ENCODE peak calls at places on chromosomes 4 and X, in seven cellular contexts. L, C, G, Q, K, F and D are unnamed samples. For H3K4me1, the result is how much of the 10 kb centered on the place peaks cover.

GRCh38 chrX:103061486-103061885 is 2.5 kb downstream of the BEX1 start:
- DNase-seq in K (no peak), G (no peak), C (no peak), Q (no peak), F (no peak), L (no peak), D (no peak)

GRCh38 chrX:106039920-106040319 is 1.4 kb upstream of the SERPINA7 start:
- DNase-seq in Q (no peak), F (no peak), K (peak), C (no peak), G (no peak), L (no peak), D (no peak)

GRCh38 chr4:187124311-187124710 is 400.7 kb upstream of the FAT1 start:
- DNase-seq in G (no peak), L (no peak), K (no peak), F (no peak), Q (no peak), C (no peak), D (no peak)

GRCh38 chrX:67347145-67347544 is 196.7 kb upstream of the AR start:
- DNase-seq in F (no peak), K (no peak), C (no peak), G (no peak), Q (no peak), L (no peak), D (no peak)

GRCh38 chrX:104112326-104112951 is at the start of gene ZCCHC18:
- DNase-seq in C (peak), Q (no peak), K (peak), F (no peak), G (peak), L (peak), D (peak)

GRCh38 chr4:141153751-141154510 is 20.7 kb upstream of the RNF150 start:
- DNase-seq in K (no peak), L (no peak), G (no peak), Q (no peak), C (no peak), F (no peak), D (no peak)

GRCh38 chr4:168485511-168485910 is 5.2 kb upstream of the DDX60L start:
- DNase-seq in C (no peak), K (no peak), L (no peak), F (no peak), Q (no peak), G (no peak), D (no peak)

GRCh38 chr4:138576684-138577083 is 334.5 kb upstream of the SLC7A11 start:
- DNase-seq in F (no peak), L (no peak), Q (no peak), C (no peak), K (peak), G (no peak), D (no peak)

GRCh38 chrX:17377047-17377692 is 2.2 kb downstream of the NHS start:
- DNase-seq in G (peak), F (no peak), K (peak), Q (no peak), C (peak), L (peak), D (peak)

GRCh38 chr4:26032142-26032541 is 118.1 kb downstream of the SMIM20 start:
- DNase-seq in C (no peak), L (no peak), Q (no peak), K (no peak), F (no peak), G (no peak), D (no peak)

GRCh38 chrX:106875151-106875550 is 28.0 kb downstream of the RIPPLY1 start:
- DNase-seq in G (no peak), C (no peak), L (no peak), K (no peak), Q (no peak), F (no peak), D (no peak)

GRCh38 chr4:137610960-137611359 is 78.7 kb upstream of the PCDH18 start:
- DNase-seq in C (no peak), G (no peak), K (peak), Q (no peak), F (no peak), L (no peak), D (no peak)

GRCh38 chr4:110653602-110654253 is 30.9 kb upstream of the PITX2 start:
- DNase-seq in G (no peak), F (no peak), C (no peak), Q (no peak), K (no peak), L (no peak), D (no peak)

GRCh38 chrX:136457303-136457917 is 30.3 kb upstream of the BRS3 start:
- DNase-seq in C (no peak), F (no peak), G (no peak), K (no peak), Q (no peak), L (no peak), D (no peak)

GRCh38 chr4:41661447-41662076 is 87.0 kb downstream of the PHOX2B start:
- DNase-seq in G (peak), F (no peak), C (peak), K (peak), Q (peak), L (peak), D (no peak)

GRCh38 chr4:139892973-139893736 is 227.5 kb downstream of the MGST2 start:
- DNase-seq in C (no peak), Q (no peak), K (no peak), G (no peak), F (no peak), L (no peak), D (no peak)

GRCh38 chr4:24262084-24262483 is 322.3 kb downstream of the DHX15 start:
- DNase-seq in G (no peak), K (no peak), Q (no peak), C (no peak), F (no peak), L (no peak), D (peak)

GRCh38 chrX:140092121-140092520 is 126.8 kb upstream of the CXorf66 start:
- DNase-seq in F (no peak), C (no peak), G (no peak), L (no peak), K (no peak), Q (no peak), D (no peak)

GRCh38 chr4:12966741-12967140 is 517.4 kb downstream of the RAB28 start:
- DNase-seq in C (no peak), F (no peak), L (no peak), Q (no peak), G (no peak), K (no peak), D (no peak)

GRCh38 chr4:127975121-127975770 is 10.0 kb downstream of the ABHD18 start:
- DNase-seq in L (no peak), Q (no peak), G (no peak), F (no peak), C (no peak), K (peak), D (no peak)

GRCh38 chr4:21879187-21879586 is 69.4 kb downstream of the KCNIP4 start:
- DNase-seq in K (peak), Q (no peak), C (peak), G (no peak), F (no peak), L (no peak), D (no peak)

GRCh38 chr4:122091397-122091796 is 60.7 kb upstream of the BLTP1 start:
- DNase-seq in K (no peak), G (no peak), L (no peak), Q (no peak), F (no peak), C (no peak), D (no peak)

GRCh38 chr4:4857809-4858508 is 1.5 kb upstream of the MSX1 start:
- DNase-seq in L (peak), G (peak), F (no peak), K (no peak), Q (no peak), C (no peak), D (peak)

DNA sequence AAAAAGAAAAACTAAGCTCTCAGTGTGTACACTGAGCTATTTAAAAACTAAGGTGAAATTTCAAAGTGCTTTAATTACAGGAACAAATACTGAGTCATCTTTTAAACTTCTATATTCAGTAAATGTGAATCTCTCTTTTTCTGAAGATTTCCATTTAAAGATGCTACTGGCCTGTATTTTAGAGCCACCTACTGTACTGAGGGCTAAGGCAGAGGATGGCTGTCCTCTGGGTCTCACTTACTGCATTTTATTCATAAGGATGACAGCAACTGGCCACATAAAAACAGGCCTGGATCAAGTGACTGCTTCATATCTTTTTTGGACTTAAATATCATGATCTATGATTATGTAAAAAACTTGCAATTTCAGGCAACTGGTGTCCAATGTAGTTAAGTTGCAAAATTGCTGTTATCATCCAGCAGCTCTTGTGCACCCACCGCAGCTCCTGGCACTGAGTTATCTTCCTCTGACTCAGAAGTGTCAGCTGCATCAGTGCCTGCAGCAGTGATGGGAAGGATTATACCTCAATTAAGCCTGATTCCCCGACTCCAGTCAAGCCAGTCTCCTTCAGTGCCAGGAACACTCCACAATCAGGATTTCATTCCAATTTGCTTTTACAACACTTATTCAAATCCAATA is 1073.7 kb downstream of the PDHA2 start:
- DNase-seq in Q (no peak), C (no peak), G (no peak), K (no peak), F (no peak), L (no peak), D (no peak)
- H3K4me1 ChIP-seq in Q (under half), C (under half), G (under half), K (under half), F (under half), L (under half), D (under half)

DNA sequence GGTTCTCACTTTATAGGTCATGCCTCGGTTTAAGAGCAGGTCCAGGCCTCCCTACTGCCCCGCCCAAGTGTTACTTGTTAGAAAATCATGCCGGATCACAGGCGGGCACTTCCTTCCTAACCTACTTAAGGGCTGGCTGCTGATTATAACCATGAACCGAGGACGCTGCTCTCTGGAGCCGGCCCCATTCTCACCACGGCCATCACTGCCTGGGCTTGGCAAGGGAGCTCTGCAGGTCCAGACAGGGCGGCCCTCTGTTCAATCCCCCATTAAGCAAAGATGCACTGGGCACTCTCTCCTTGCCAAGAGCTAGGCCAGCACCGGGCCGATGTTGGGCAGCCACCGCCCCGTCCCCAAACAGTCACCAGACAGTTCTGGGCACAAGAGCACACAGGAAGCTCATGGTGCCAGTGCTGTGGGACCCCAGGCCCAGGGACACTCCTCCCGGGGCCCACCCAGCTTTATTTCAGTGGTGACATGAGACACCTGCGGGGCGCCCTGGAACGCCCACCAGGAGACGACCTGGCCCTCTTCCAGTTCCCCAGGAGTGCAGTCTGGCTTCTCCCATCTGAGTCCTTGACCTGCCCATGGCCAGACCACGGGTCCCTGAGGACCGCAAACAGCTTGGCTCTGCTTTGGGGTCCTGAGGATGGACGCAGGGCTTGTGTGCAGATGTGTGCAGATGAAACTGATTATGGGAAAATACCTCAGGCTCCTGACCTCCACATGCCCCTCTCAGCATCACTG is 44.0 kb downstream of the ABLIM2 start:
- DNase-seq in K (no peak), L (no peak), Q (no peak), G (peak), C (no peak), F (no peak), D (no peak)
- TF ChIP-seq CTCF in K (no peak), L (no peak), Q (no peak), G (no peak), C (no peak), F (no peak), D (no peak)

DNA sequence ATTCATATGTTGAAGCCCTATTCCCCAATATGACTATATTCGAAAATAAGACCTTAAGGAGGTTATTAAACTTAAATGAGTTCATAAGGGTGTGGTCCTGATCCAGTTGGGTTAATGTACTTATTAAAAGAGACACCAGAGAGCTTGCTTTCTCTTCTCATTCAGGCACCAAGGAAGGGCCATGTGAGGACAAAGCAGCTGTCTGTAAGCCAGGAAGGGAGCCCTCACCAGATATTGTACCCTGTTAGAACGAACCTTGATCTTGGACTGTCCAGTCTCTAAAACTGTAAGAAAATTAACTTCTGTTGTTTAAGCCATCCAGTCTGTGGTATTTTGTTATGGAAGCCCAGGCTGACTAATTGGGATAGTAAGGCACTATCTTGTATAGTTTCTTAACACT is 9.1 kb upstream of the YTHDC1 start:
- DNase-seq in K (no peak), L (no peak), G (no peak), F (no peak), C (no peak), Q (no peak), D (no peak)
- H3K4me3 ChIP-seq in K (no peak), L (no peak), G (no peak), F (no peak), C (no peak), Q (no peak), D (no peak)

GRCh38 chrX:151393514-151393913 is 3.5 kb upstream of the VMA21 start:
- DNase-seq in F (no peak), K (no peak), C (no peak), G (no peak), L (no peak), Q (no peak), D (no peak)

GRCh38 chrX:151397741-151398070 is 700 bp downstream of the VMA21 start:
- DNase-seq in Q (no peak), K (peak), F (no peak), G (no peak), C (no peak), L (no peak), D (no peak)

GRCh38 chrX:151398346-151398745 is 1.3 kb downstream of the VMA21 start:
- DNase-seq in K (no peak), F (no peak), L (no peak), Q (no peak), C (no peak), G (no peak), D (no peak)

GRCh38 chrX:151396042-151396826 is 772 bp upstream of the VMA21 start:
- DNase-seq in K (no peak), L (peak), F (no peak), G (no peak), Q (peak), C (no peak), D (no peak)

DNA sequence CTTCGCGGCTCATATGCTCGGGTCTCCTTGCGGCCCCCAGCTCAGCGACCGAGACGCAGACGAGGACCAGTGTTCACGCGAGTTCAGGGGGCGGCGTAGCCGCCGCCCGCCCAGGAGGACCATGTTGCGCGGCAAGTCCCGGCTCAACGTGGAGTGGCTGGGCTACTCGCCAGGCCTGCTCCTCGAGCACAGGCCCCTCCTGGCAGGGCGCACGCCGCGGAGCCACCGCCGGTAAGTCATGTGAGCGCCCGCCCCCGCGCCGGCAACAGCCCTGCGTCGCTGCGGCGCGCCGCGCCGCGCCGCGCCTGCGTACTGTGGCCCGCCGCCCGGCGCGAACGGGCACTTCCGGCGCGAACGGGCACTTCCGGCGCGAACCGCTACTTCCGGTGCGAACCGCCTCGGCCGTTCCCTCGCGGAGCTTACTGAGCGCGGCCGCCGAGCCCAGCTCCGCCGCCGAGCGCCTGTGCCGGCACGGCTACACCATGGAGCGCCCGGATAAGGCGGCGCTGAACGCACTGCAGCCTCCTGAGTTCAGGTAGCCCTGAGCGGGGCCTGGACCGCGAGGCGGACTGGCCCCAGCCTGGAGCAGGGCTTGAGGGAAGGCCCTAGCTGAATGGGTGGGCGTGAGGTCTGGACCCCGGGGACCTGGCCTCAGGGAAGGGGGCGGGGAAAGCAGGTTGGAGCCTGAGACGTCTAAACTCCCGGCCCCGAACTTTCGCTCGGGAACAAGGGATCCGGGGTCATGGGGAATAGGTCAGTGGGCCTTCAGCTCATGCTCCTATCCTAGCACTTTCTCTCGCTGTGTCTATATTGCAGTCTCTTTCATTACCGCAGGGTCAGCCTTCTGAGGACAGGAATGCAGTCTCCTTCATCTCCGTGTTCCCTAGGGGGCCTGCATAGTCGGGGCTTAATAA is at the start of gene VMA21:
- DNase-seq in K (peak), F (peak), L (peak), Q (peak), G (peak), C (peak), D (peak)
- H3K4me1 ChIP-seq in K (under half), F (under half), L (under half), Q (under half), G (under half), C (under half), D (under half)

DNA sequence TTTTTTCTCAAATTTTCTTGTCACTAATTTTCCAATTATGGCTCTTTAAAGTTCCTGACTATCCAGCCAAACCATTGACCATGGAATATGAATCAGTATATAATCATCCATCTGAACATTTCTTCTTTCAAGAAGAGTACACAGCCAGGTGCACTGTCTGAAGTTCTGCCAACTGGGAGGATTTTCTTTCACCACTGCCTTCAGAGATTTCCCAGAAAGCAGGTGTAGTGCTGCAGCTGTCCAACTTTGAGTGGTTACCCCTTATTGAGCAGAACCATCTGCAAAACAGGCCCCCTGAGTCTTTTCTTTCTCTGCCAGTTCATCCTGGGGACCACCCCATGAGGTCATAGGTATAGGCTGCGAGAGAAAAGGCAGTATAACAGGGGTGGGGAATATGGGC is 1213.2 kb downstream of the RAPGEF2 start:
- DNase-seq in K (no peak), F (no peak), C (no peak), G (no peak), Q (no peak), L (no peak), D (no peak)
- TF ChIP-seq CTCF in K (no peak), F (no peak), C (no peak), G (no peak), Q (no peak), L (no peak), D (no peak)

GRCh38 chrX:38220024-38220935 is at the start of gene SRPX:
- DNase-seq in G (peak), C (peak), L (peak), F (no peak), Q (peak), K (peak), D (peak)
- H3K4me3 ChIP-seq in G (peak), C (peak), L (peak), F (peak), Q (peak), K (peak), D (peak)

GRCh38 chr4:178198691-178199090 is 756.5 kb upstream of the AGA start:
- DNase-seq in F (no peak), C (no peak), G (no peak), Q (no peak), K (no peak), L (no peak), D (no peak)
- H3K4me1 ChIP-seq in F (under half), C (under half), G (under half), Q (under half), K (under half), L (under half), D (under half)